ENCODE peak calls at places on chromosomes 3 and 15, in ten cellular contexts. M is endothelial cell of umbilical vein; B is adrenal gland; P is kidney; Q is tibial artery; A is ascending aorta; H is CD4-positive, alpha-beta memory T cell; E is IMR-90; T is tibial nerve; J is psoas muscle. D is an unnamed sample.

GRCh38 chr15:73284073-73284472 is 84.7 kb downstream of the HCN4 start:
- DNase-seq in A (no peak), H (no peak), T (no peak), E (peak; percentile 43), Q (no peak), M (peak; percentile 35), J (no peak), B (no peak), P (no peak), D (no peak)

GRCh38 chr3:144480520-144480919 is 508.9 kb downstream of the DIPK2A start:
- DNase-seq in H (no peak), J (no peak), B (no peak), T (no peak), E (no peak), A (no peak), Q (no peak), P (no peak), M (no peak), D (no peak)

GRCh38 chr3:72329354-72329753 is 518.9 kb downstream of the SHQ1 start:
- DNase-seq in J (no peak), E (no peak), B (peak; percentile 35), T (no peak), M (no peak), A (peak; percentile 81), Q (peak; percentile 79), P (peak; percentile 81), H (no peak), D (peak; percentile 67)

GRCh38 chr3:149373235-149374125 is 4.0 kb downstream of the TM4SF1 start:
- DNase-seq in E (peak; percentile 85), Q (no peak), B (no peak), H (no peak), P (no peak), J (no peak), T (no peak), M (peak; percentile 67), A (no peak), D (no peak)

GRCh38 chr3:71640549-71640948 is 57.0 kb upstream of the FOXP1 start:
- DNase-seq in M (no peak), A (no peak), Q (no peak), E (no peak), B (no peak), J (no peak), P (no peak), H (no peak), T (no peak), D (no peak)

GRCh38 chr3:155664922-155665695 is 79.8 kb downstream of the PLCH1 start:
- DNase-seq in P (no peak), A (peak; percentile 69), H (no peak), T (peak; percentile 74), Q (peak; percentile 77), M (no peak), E (peak; percentile 69), B (peak; percentile 66), J (peak; percentile 56), D (no peak)

GRCh38 chr3:97057365-97057764 is 243.0 kb downstream of the EPHA6 start:
- DNase-seq in B (no peak), A (no peak), E (no peak), J (no peak), P (no peak), Q (no peak), M (no peak), T (no peak), H (no peak), D (no peak)

GRCh38 chr3:172635588-172635987 is 75.3 kb downstream of the NCEH1 start:
- DNase-seq in M (peak; percentile 45), B (no peak), E (peak; percentile 60), T (no peak), J (no peak), P (no peak), Q (no peak), A (no peak), H (no peak), D (no peak)

GRCh38 chr15:38069506-38069905 is 135.1 kb downstream of the TMCO5A start:
- DNase-seq in B (peak; percentile 29), H (no peak), E (peak; percentile 86), T (peak; percentile 51), A (peak; percentile 80), M (peak; percentile 61), J (peak; percentile 46), P (no peak), Q (peak; percentile 70), D (no peak)

GRCh38 chr3:128482857-128483656 is 9.9 kb downstream of the GATA2 start:
- DNase-seq in T (no peak), E (peak; percentile 84), A (no peak), B (peak; percentile 48), P (peak; percentile 83), J (peak; percentile 60), Q (no peak), H (no peak), M (peak; percentile 99), D (peak; percentile 86)

GRCh38 chr3:185825639-185826481 is 1.0 kb upstream of the IGF2BP2 start:
- DNase-seq in E (peak; percentile 44), A (no peak), T (no peak), B (peak; percentile 47), J (peak; percentile 63), M (peak; percentile 40), Q (no peak), H (no peak), P (peak; percentile 86), D (peak; percentile 87)

GRCh38 chr3:171784387-171784786 is 25.9 kb downstream of the PLD1 start:
- DNase-seq in J (no peak), Q (no peak), E (no peak), A (no peak), T (no peak), H (no peak), B (no peak), P (no peak), M (peak; percentile 80), D (no peak)

GRCh38 chr15:65287515-65287845 is 797 bp upstream of the PARP16 start:
- DNase-seq in M (no peak), J (no peak), B (no peak), P (no peak), T (no peak), H (no peak), A (no peak), Q (no peak), E (peak; percentile 9), D (peak; percentile 9)

GRCh38 chr3:14814473-14814872 is 4.3 kb upstream of the FGD5 start:
- DNase-seq in E (no peak), B (no peak), P (no peak), A (no peak), J (peak; percentile 59), Q (no peak), H (no peak), M (no peak), T (no peak), D (no peak)

GRCh38 chr15:65409284-65409631 is 13.5 kb downstream of the IGDCC4 start:
- DNase-seq in T (no peak), B (no peak), Q (no peak), E (peak; percentile 99), J (peak; percentile 35), P (no peak), M (no peak), H (no peak), A (no peak), D (no peak)

GRCh38 chr15:60000113-60000823 is 3.8 kb upstream of the FOXB1 start:
- DNase-seq in T (no peak), A (no peak), H (no peak), M (no peak), B (no peak), E (no peak), Q (no peak), P (no peak), J (no peak), D (peak; percentile 70)

DNA sequence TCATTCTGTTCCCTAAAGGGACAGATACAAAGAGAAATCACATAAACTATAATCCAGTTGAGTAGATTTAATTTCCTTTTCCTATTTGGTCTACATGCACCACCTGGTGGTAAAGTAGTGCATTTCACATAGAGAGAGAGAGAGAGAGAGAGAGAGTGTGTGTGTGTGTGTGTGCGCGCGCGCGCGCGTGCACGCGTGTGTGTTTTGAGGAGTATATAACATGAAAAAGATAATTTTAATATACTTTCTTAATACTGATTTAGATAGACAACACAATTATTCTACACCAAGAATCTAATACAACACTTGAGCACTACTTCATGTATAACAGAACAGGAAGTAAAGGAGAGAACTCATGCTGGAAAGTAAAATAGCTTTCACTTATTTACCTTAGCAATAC is 1.1 kb upstream of the FGF7 start:
- DNase-seq in H (peak; percentile 49), T (peak; percentile 82), A (no peak), B (no peak), P (peak; percentile 29), E (peak; percentile 81), M (peak; percentile 65), Q (peak; percentile 69), J (peak; percentile 62), D (peak; percentile 5)
- H3K4me3 ChIP-seq in H (no peak overlapping the region), T (peak overlapping the region; percentile 33), A (peak overlapping the region; percentile 24), B (no peak overlapping the region), P (peak overlapping the region; percentile 59), E (no peak overlapping the region), M (no peak overlapping the region), Q (peak overlapping the region; percentile 32), J (peak overlapping the region; percentile 53), D (no peak overlapping the region)

DNA sequence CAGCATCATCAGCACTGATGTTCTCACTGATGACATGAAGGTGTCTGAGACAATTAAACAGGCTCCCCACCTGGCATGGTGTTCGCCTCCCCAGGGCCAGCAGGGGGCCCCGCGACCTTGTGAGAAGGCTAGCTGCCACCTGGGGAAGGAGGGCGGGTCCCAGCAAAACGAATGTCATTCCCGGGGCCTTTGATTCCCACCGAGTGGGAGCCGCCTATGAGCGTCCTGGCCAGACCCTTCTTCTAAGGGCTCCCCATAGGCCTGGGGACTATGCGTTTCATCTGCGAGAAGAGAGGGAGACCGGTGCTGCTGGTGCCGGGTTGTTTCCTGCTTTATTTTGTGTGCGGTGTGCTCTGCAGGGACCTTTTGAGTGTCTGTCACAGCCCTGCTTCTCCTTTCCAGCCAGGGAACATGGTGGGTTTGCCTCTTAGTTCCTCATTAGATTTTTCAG is 20.5 kb upstream of the MINDY4B start:
- DNase-seq in Q (no peak), A (no peak), P (peak; percentile 75), J (peak; percentile 46), H (peak; percentile 31), E (peak; percentile 4), B (peak; percentile 24), T (no peak), M (peak; percentile 16), D (peak; percentile 70)
- H3K4me3 ChIP-seq in Q (no peak overlapping the region), A (no peak overlapping the region), P (no peak overlapping the region), J (no peak overlapping the region), H (no peak overlapping the region), E (no peak overlapping the region), B (no peak overlapping the region), T (no peak overlapping the region), M (no peak overlapping the region), D (no peak overlapping the region)

GRCh38 chr15:79924379-79924778 is 27.6 kb upstream of the MTHFS start:
- DNase-seq in H (no peak), E (no peak), T (no peak), B (no peak), P (no peak), Q (no peak), J (no peak), M (no peak), A (no peak), D (no peak)
- H3K4me3 ChIP-seq in H (peak overlapping the region; percentile 91), E (peak overlapping the region; percentile 89), T (peak overlapping the region; percentile 82), B (no peak overlapping the region), P (no peak overlapping the region), Q (peak overlapping the region; percentile 83), J (peak overlapping the region; percentile 84), M (peak overlapping the region; percentile 96), A (peak overlapping the region; percentile 79), D (peak overlapping the region; percentile 99)

DNA sequence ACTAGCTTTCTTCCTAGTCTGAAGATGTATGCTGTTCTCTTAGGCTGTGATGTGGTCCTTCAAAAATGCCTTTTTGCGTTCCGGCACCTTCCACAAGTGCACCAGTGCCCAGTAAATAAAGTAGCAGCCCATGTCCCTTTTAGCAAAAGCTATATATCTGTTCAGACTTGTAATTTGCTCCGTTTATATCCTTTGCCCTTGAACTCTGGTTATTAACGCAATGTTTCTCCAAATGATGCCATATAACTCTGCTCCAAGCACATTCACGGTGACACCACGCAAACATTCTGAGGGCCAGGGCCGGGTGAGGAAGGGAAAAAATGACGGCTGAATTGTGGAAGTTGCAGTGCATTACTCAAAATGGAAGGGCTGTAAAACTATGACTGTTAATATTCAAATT is 1001.1 kb upstream of the NR2F2 start:
- DNase-seq in J (no peak), T (peak; percentile 13), E (no peak), B (no peak), P (peak; percentile 63), H (no peak), A (no peak), Q (no peak), M (peak; percentile 87), D (no peak)
- H3K4me3 ChIP-seq in J (peak overlapping the region; percentile 0), T (peak overlapping the region; percentile 16), E (no peak overlapping the region), B (no peak overlapping the region), P (no peak overlapping the region), H (no peak overlapping the region), A (no peak overlapping the region), Q (peak overlapping the region; percentile 62), M (no peak overlapping the region), D (no peak overlapping the region)

D was measured in H7.